ENCODE peak calls at places on chromosomes 7 and 10, in ten cellular contexts. N, D, T, E, L, M, P, F, U and I are unnamed samples.

GRCh38 chr10:132136097-132136521 is 50.6 kb upstream of the DPYSL4 start:
- DNase-seq in M (no peak), U (no peak), T (no peak), N (peak; percentile 16), D (no peak), E (no peak), F (peak; percentile 7), P (peak; percentile 31), L (no peak), I (peak; percentile 61)

GRCh38 chr7:27188666-27189559 is 3.9 kb upstream of the HOXA11 start:
- DNase-seq in E (no peak), U (no peak), L (no peak), P (peak; percentile 59), F (peak; percentile 81), D (no peak), M (no peak), T (peak; percentile 37), N (no peak), I (peak; percentile 71)

GRCh38 chr10:49756641-49757040 is 5.5 kb downstream of the OGDHL start:
- DNase-seq in D (no peak), U (no peak), E (no peak), T (no peak), M (no peak), P (no peak), N (no peak), F (no peak), L (no peak), I (no peak)

GRCh38 chr7:44378744-44379143 is 53.4 kb upstream of the CAMK2B start:
- DNase-seq in F (no peak), N (no peak), T (no peak), L (peak; percentile 39), P (no peak), D (no peak), E (no peak), M (no peak), U (peak; percentile 92), I (peak; percentile 84)

GRCh38 chr10:61795551-61795950 is 105.9 kb upstream of the ARID5B start:
- DNase-seq in E (no peak), F (no peak), T (no peak), U (no peak), M (no peak), L (no peak), D (peak; percentile 25), P (no peak), N (no peak), I (no peak)

GRCh38 chr10:52083422-52083821 is 230.7 kb upstream of the DKK1 start:
- DNase-seq in L (no peak), D (no peak), T (no peak), M (no peak), U (no peak), P (no peak), E (no peak), N (no peak), F (no peak), I (no peak)

GRCh38 chr7:151137841-151138540 is 29.5 kb downstream of the GBX1 start:
- DNase-seq in L (no peak), E (peak; percentile 28), T (peak; percentile 44), U (no peak), N (no peak), P (no peak), D (no peak), M (no peak), F (no peak), I (peak; percentile 53)

GRCh38 chr7:140273417-140273816 is 96.6 kb upstream of the KDM7A start:
- DNase-seq in T (no peak), P (no peak), E (no peak), L (no peak), U (no peak), N (no peak), M (no peak), D (no peak), F (no peak), I (no peak)

GRCh38 chr7:8274589-8274988 is 12.6 kb upstream of the ICA1 start:
- DNase-seq in T (no peak), E (no peak), F (no peak), L (no peak), M (no peak), N (no peak), D (no peak), P (no peak), U (no peak), I (no peak)

GRCh38 chr7:78675511-78675910 is 778.0 kb downstream of the MAGI2 start:
- DNase-seq in L (no peak), T (no peak), U (peak; percentile 16), F (no peak), N (no peak), E (no peak), M (no peak), D (no peak), P (no peak), I (no peak)

GRCh38 chr7:134685250-134685649 is 38.6 kb downstream of the BPGM start:
- DNase-seq in F (no peak), E (no peak), D (no peak), P (no peak), N (no peak), U (peak; percentile 44), M (no peak), T (no peak), L (no peak), I (no peak)

GRCh38 chr10:27104919-27105318 is 4.6 kb upstream of the ANKRD26 start:
- DNase-seq in T (no peak), M (no peak), E (no peak), L (no peak), U (no peak), N (no peak), P (no peak), F (no peak), D (no peak), I (no peak)
- TF ChIP-seq CTCF in T (no peak), M (no peak), E (no peak), L (no peak), U (no peak), N (no peak), P (no peak), F (no peak), D (no peak), I (no peak)

DNA sequence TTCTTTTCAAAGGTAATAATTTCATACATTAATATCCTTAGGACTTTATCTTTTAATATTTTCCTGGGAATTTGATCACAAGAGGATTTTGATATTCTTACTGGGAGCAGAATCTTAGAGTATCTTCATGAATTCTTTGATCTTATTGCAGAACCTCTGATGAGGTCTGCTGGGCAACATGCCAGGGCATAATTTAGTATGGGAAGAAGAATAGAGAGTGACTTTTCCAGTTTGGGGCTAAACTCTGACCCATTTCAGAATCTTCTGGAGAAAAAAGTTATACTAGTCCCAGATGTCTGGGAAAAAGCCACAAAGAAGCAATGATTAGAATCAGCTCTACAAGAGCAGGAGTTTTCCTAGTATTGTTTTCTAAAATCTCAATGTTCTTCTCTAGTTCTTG is 28.0 kb upstream of the RSU1 start:
- DNase-seq in E (no peak), L (no peak), P (no peak), U (no peak), D (no peak), M (no peak), N (peak; percentile 55), T (no peak), F (no peak), I (no peak)
- H3K4me1 ChIP-seq in E (no peaks in the 10 kb centered on the region), L (peaks cover 4% of the 10 kb centered on the region), P (no peaks in the 10 kb centered on the region), U (peaks cover 6% of the 10 kb centered on the region), D (no peaks in the 10 kb centered on the region), M (no peaks in the 10 kb centered on the region), N (peaks cover 3% of the 10 kb centered on the region), T (no peaks in the 10 kb centered on the region), F (no peaks in the 10 kb centered on the region), I (no peaks in the 10 kb centered on the region)

GRCh38 chr7:64630496-64630895 is 35.4 kb upstream of the ZNF107 start:
- DNase-seq in E (no peak), M (peak; percentile 30), P (no peak), F (no peak), N (no peak), D (no peak), T (no peak), L (no peak), U (peak; percentile 15), I (no peak)
- TF ChIP-seq CTCF in E (peak; percentile 65), M (peak; percentile 51), P (peak; percentile 6), F (no peak), N (no peak), D (no peak), T (peak; percentile 28), L (peak; percentile 48), U (peak; percentile 29), I (peak; percentile 32)

GRCh38 chr10:77881222-77881621 is 45.3 kb downstream of the DLG5 start:
- DNase-seq in T (no peak), M (no peak), D (no peak), N (no peak), F (no peak), U (no peak), L (no peak), P (no peak), E (no peak), I (no peak)
- H3K4me1 ChIP-seq in T (no peaks in the 10 kb centered on the region), M (peaks cover 14% of the 10 kb centered on the region), D (peaks cover 12% of the 10 kb centered on the region), N (peaks cover 27% of the 10 kb centered on the region), F (no peaks in the 10 kb centered on the region), U (peaks cover 22% of the 10 kb centered on the region), L (peaks cover 9% of the 10 kb centered on the region), P (peaks cover 11% of the 10 kb centered on the region), E (peaks cover 9% of the 10 kb centered on the region), I (peaks cover 17% of the 10 kb centered on the region)

GRCh38 chr10:103921750-103922195 is 3.8 kb upstream of the STN1 start:
- DNase-seq in T (no peak), F (peak; percentile 52), N (no peak), D (no peak), U (peak; percentile 31), L (no peak), M (peak; percentile 57), E (no peak), P (no peak), I (no peak)
- TF ChIP-seq CTCF in T (no peak), F (no peak), N (no peak), D (no peak), U (no peak), L (no peak), M (no peak), E (peak; percentile 10), P (peak; percentile 32), I (no peak)